ENCODE peak calls at places on chromosomes 4 and X, in nine cellular contexts. S, L, M, I, U, T, C, K and E are unnamed samples.
A peak's percentile ranks its signal among the peaks of the same experiment; 100 is the strongest.

GRCh38 chr4:142846729-142847606 is 867 bp upstream of the INPP4B start:
- DNase-seq in S (peak; percentile 25), L (no peak), M (peak; percentile 58), I (peak; percentile 82), U (no peak), T (no peak), C (peak; percentile 71), K (no peak), E (peak; percentile 28)

GRCh38 chrX:131783555-131784338 is 239.4 kb upstream of the STK26 start:
- DNase-seq in S (no peak), L (no peak), M (peak; percentile 81), I (no peak), U (peak; percentile 90), T (no peak), C (peak; percentile 83), K (no peak), E (peak; percentile 69)

GRCh38 chr4:92599044-92599443 is 295.3 kb downstream of the GRID2 start:
- DNase-seq in S (no peak), L (no peak), M (no peak), I (no peak), U (no peak), T (no peak), C (no peak), K (no peak), E (no peak)

GRCh38 chr4:121278811-121279368 is 101.9 kb downstream of the QRFPR start:
- DNase-seq in S (no peak), L (no peak), M (no peak), I (no peak), U (no peak), T (no peak), C (no peak), K (no peak), E (no peak)

GRCh38 chr4:35166437-35166836 is 1077.9 kb downstream of the ARAP2 start:
- DNase-seq in S (no peak), L (no peak), M (no peak), I (no peak), U (no peak), T (no peak), C (no peak), K (no peak), E (no peak)

GRCh38 chrX:20517565-20517964 is 250.9 kb upstream of the RPS6KA3 start:
- DNase-seq in S (no peak), L (no peak), M (no peak), I (no peak), U (no peak), T (no peak), C (no peak), K (no peak), E (no peak)

GRCh38 chr4:61202100-61202637 is 2.0 kb downstream of the ADGRL3 start:
- DNase-seq in S (no peak), L (no peak), M (no peak), I (peak; percentile 79), U (peak; percentile 57), T (no peak), C (no peak), K (no peak), E (no peak)

GRCh38 chr4:135804785-135805184 is 1603.2 kb upstream of the PABPC4L start:
- DNase-seq in S (no peak), L (no peak), M (no peak), I (no peak), U (no peak), T (no peak), C (no peak), K (no peak), E (no peak)

GRCh38 chr4:85544751-85545150 is 69.8 kb downstream of the ARHGAP24 start:
- DNase-seq in S (no peak), L (no peak), M (no peak), I (no peak), U (no peak), T (no peak), C (no peak), K (no peak), E (no peak)

GRCh38 chrX:131287556-131288179 is 1.4 kb downstream of the IGSF1 start:
- DNase-seq in S (no peak), L (no peak), M (no peak), I (no peak), U (no peak), T (no peak), C (no peak), K (no peak), E (no peak)

GRCh38 chrX:41167888-41168287 is 82.6 kb downstream of the USP9X start:
- DNase-seq in S (no peak), L (no peak), M (no peak), I (no peak), U (no peak), T (no peak), C (no peak), K (no peak), E (no peak)

GRCh38 chrX:107420571-107420970 is 28.9 kb upstream of the FRMPD3 start:
- DNase-seq in S (no peak), L (no peak), M (no peak), I (no peak), U (no peak), T (no peak), C (no peak), K (no peak), E (no peak)

GRCh38 chr4:173256825-173257224 is 77.3 kb downstream of the HMGB2 start:
- DNase-seq in S (no peak), L (no peak), M (no peak), I (no peak), U (no peak), T (no peak), C (no peak), K (no peak), E (no peak)

GRCh38 chrX:826026-826425 is 195.4 kb downstream of the SHOX start:
- DNase-seq in S (no peak), L (no peak), M (no peak), I (no peak), U (no peak), T (no peak), C (no peak), K (no peak), E (no peak)

GRCh38 chrX:132533409-132533808 is 44.6 kb upstream of the MBNL3 start:
- DNase-seq in S (no peak), L (no peak), M (no peak), I (no peak), U (no peak), T (no peak), C (no peak), K (no peak), E (no peak)

GRCh38 chr4:53361451-53361850 is 4.4 kb downstream of the SCFD2 start:
- DNase-seq in S (no peak), L (no peak), M (no peak), I (no peak), U (no peak), T (no peak), C (no peak), K (no peak), E (no peak)

GRCh38 chr4:177436456-177436855 is 5.8 kb downstream of the AGA start:
- DNase-seq in S (no peak), L (no peak), M (no peak), I (no peak), U (no peak), T (no peak), C (no peak), K (no peak), E (peak; percentile 63)

GRCh38 chr4:80077639-80078038 is 4.6 kb upstream of the ANTXR2 start:
- DNase-seq in S (no peak), L (no peak), M (no peak), I (no peak), U (no peak), T (no peak), C (no peak), K (no peak), E (no peak)

GRCh38 chr4:13142191-13142590 is 341.9 kb downstream of the RAB28 start:
- DNase-seq in S (no peak), L (no peak), M (no peak), I (no peak), U (no peak), T (no peak), C (no peak), K (no peak), E (no peak)

DNA sequence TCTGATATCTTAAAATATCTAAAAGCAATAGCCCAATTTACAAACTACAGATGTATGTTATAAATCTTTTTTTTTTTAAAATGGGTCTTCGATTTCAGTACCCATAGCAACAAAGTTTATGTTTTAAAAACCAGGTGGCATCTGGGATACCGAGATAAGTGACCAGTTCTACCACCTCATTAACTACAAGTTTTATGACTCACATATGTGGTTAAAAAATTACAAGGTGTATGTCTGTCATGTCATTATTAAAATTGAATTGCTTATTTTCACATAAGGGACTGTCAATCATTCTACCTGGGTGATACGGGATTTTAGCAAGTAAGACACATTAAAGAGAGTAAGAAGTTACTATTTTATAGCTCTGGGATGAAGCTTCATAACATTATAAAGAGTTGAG is 192.0 kb upstream of the ETNPPL start:
- DNase-seq in S (no peak), L (no peak), M (no peak), I (no peak), U (no peak), T (no peak), C (no peak), K (peak; percentile 41), E (no peak)
- TF ChIP-seq EP300 in S (no peak), L (no peak), M (no peak), I (no peak), U (no peak), T (no peak), C (no peak), K (peak; percentile 58), E (no peak)

DNA sequence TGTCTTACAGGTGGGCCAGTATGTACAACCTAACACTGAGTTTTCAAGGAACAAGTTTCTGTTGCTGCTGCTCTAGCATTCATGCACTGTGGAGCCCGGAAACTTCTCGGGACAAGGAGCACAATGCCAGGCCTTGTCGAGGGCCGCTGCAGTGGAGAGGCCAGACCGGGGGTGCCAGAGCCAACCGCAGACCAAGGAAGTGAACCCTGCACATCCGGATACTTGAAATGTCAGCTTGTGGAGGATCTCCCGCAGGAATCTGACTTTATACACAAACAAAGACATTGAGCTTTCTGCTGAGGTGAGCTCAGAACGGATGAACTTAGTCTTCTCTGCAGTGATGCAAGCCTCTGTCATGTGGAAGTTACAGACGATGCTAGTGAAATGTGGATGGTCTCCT is 99.5 kb downstream of the ZNF827 start:
- DNase-seq in S (no peak), L (no peak), M (no peak), I (peak; percentile 25), U (no peak), T (no peak), C (no peak), K (no peak), E (no peak)
- TF ChIP-seq EP300 in S (no peak), L (no peak), M (no peak), I (no peak), U (no peak), T (no peak), C (no peak), K (no peak), E (no peak)

GRCh38 chr4:145938618-145939177 is at the start of gene ZNF827:
- DNase-seq in S (no peak), L (no peak), M (peak; percentile 59), I (peak; percentile 80), U (peak; percentile 84), T (no peak), C (peak; percentile 78), K (no peak), E (peak; percentile 71)
- TF ChIP-seq EP300 in S (no peak), L (no peak), M (no peak), I (no peak), U (no peak), T (no peak), C (no peak), K (no peak), E (no peak)

GRCh38 chr4:5101571-5101970 is 50.3 kb downstream of the STK32B start:
- DNase-seq in S (no peak), L (no peak), M (no peak), I (no peak), U (no peak), T (no peak), C (no peak), K (no peak), E (no peak)
- TF ChIP-seq EP300 in S (no peak), L (no peak), M (no peak), I (no peak), U (no peak), T (no peak), C (no peak), K (no peak), E (no peak)